ENCODE peak calls at places on chromosomes 5 and 9, in eight cellular contexts. One of them, this sample, is unnamed.

GRCh38 chr9:130635721-130636647 is 28.4 kb upstream of the PRDM12 start:
- DNase-seq in CD8-positive, alpha-beta T cell: no peak
- DNase-seq in IMR-90: no peak
- DNase-seq in astrocyte of the spinal cord: no peak
- DNase-seq in adrenal gland: no peak
- DNase-seq in heart right ventricle: no peak
- DNase-seq in lower lobe of right lung: no peak
- DNase-seq in endodermal cell: no peak
- DNase-seq in this sample: no peak

GRCh38 chr5:168047669-168048111 is 243.8 kb upstream of the WWC1 start:
- DNase-seq in CD8-positive, alpha-beta T cell: no peak
- DNase-seq in IMR-90: no peak
- DNase-seq in astrocyte of the spinal cord: peak; percentile 31
- DNase-seq in endodermal cell: peak; percentile 92
- DNase-seq in lower lobe of right lung: no peak
- DNase-seq in heart right ventricle: peak; percentile 65
- DNase-seq in adrenal gland: peak; percentile 1
- DNase-seq in this sample: no peak

GRCh38 chr9:2787065-2787464 is 56.8 kb downstream of the PUM3 start:
- DNase-seq in endodermal cell: no peak
- DNase-seq in heart right ventricle: no peak
- DNase-seq in lower lobe of right lung: no peak
- DNase-seq in IMR-90: peak; percentile 73
- DNase-seq in adrenal gland: no peak
- DNase-seq in astrocyte of the spinal cord: peak; percentile 48
- DNase-seq in CD8-positive, alpha-beta T cell: no peak
- DNase-seq in this sample: no peak

GRCh38 chr9:132931178-132931735 is 13.2 kb downstream of the TSC1 start:
- DNase-seq in lower lobe of right lung: no peak
- DNase-seq in heart right ventricle: no peak
- DNase-seq in astrocyte of the spinal cord: no peak
- DNase-seq in IMR-90: peak; percentile 41
- DNase-seq in CD8-positive, alpha-beta T cell: no peak
- DNase-seq in adrenal gland: no peak
- DNase-seq in endodermal cell: no peak
- DNase-seq in this sample: no peak

GRCh38 chr5:146203011-146203871 is at the start of gene RBM27:
- DNase-seq in endodermal cell: peak; percentile 100
- DNase-seq in IMR-90: peak; percentile 99
- DNase-seq in adrenal gland: peak; percentile 97
- DNase-seq in CD8-positive, alpha-beta T cell: peak; percentile 95
- DNase-seq in astrocyte of the spinal cord: peak; percentile 99
- DNase-seq in lower lobe of right lung: peak; percentile 95
- DNase-seq in heart right ventricle: peak; percentile 96
- DNase-seq in this sample: peak; percentile 99

GRCh38 chr5:69217154-69217731 is 17.4 kb upstream of the CDK7 start:
- DNase-seq in astrocyte of the spinal cord: no peak
- DNase-seq in endodermal cell: no peak
- DNase-seq in IMR-90: no peak
- DNase-seq in adrenal gland: no peak
- DNase-seq in heart right ventricle: no peak
- DNase-seq in lower lobe of right lung: no peak
- DNase-seq in CD8-positive, alpha-beta T cell: peak; percentile 91
- DNase-seq in this sample: no peak

GRCh38 chr9:98211260-98211659 is 18.8 kb upstream of the CORO2A start:
- DNase-seq in adrenal gland: no peak
- DNase-seq in lower lobe of right lung: no peak
- DNase-seq in astrocyte of the spinal cord: no peak
- DNase-seq in heart right ventricle: no peak
- DNase-seq in IMR-90: no peak
- DNase-seq in CD8-positive, alpha-beta T cell: no peak
- DNase-seq in endodermal cell: no peak
- DNase-seq in this sample: no peak

GRCh38 chr9:117413346-117414219 is 1.3 kb downstream of the ASTN2 start:
- DNase-seq in CD8-positive, alpha-beta T cell: no peak
- DNase-seq in adrenal gland: no peak
- DNase-seq in heart right ventricle: no peak
- DNase-seq in IMR-90: no peak
- DNase-seq in endodermal cell: peak; percentile 87
- DNase-seq in lower lobe of right lung: no peak
- DNase-seq in astrocyte of the spinal cord: no peak
- DNase-seq in this sample: peak; percentile 76

GRCh38 chr5:102670224-102670836 is 84.8 kb upstream of the PAM start:
- DNase-seq in endodermal cell: peak; percentile 80
- DNase-seq in adrenal gland: peak; percentile 43
- DNase-seq in heart right ventricle: peak; percentile 12
- DNase-seq in astrocyte of the spinal cord: no peak
- DNase-seq in IMR-90: no peak
- DNase-seq in lower lobe of right lung: no peak
- DNase-seq in CD8-positive, alpha-beta T cell: no peak
- DNase-seq in this sample: no peak

GRCh38 chr5:72210913-72211670 is 103.8 kb downstream of the MAP1B start:
- DNase-seq in IMR-90: peak; percentile 88
- DNase-seq in astrocyte of the spinal cord: peak; percentile 95
- DNase-seq in endodermal cell: no peak
- DNase-seq in heart right ventricle: peak; percentile 42
- DNase-seq in CD8-positive, alpha-beta T cell: no peak
- DNase-seq in lower lobe of right lung: no peak
- DNase-seq in adrenal gland: peak; percentile 76
- DNase-seq in this sample: peak; percentile 33

GRCh38 chr5:56588636-56589485 is 226.5 kb upstream of the MAP3K1 start:
- DNase-seq in endodermal cell: peak; percentile 53
- DNase-seq in lower lobe of right lung: peak; percentile 64
- DNase-seq in astrocyte of the spinal cord: no peak
- DNase-seq in heart right ventricle: peak; percentile 58
- DNase-seq in adrenal gland: no peak
- DNase-seq in CD8-positive, alpha-beta T cell: peak; percentile 41
- DNase-seq in IMR-90: no peak
- DNase-seq in this sample: peak; percentile 72

GRCh38 chr9:2933165-2934095 is 89.5 kb upstream of the PUM3 start:
- DNase-seq in IMR-90: no peak
- DNase-seq in astrocyte of the spinal cord: no peak
- DNase-seq in heart right ventricle: no peak
- DNase-seq in adrenal gland: no peak
- DNase-seq in lower lobe of right lung: peak; percentile 44
- DNase-seq in endodermal cell: no peak
- DNase-seq in CD8-positive, alpha-beta T cell: no peak
- DNase-seq in this sample: no peak

GRCh38 chr9:127139775-127140174 is 17.3 kb upstream of the ANGPTL2 start:
- DNase-seq in astrocyte of the spinal cord: no peak
- DNase-seq in endodermal cell: no peak
- DNase-seq in adrenal gland: no peak
- DNase-seq in heart right ventricle: no peak
- DNase-seq in IMR-90: no peak
- DNase-seq in lower lobe of right lung: no peak
- DNase-seq in CD8-positive, alpha-beta T cell: no peak
- DNase-seq in this sample: peak; percentile 26

GRCh38 chr9:95206143-95206542 is 111.4 kb downstream of the FANCC start:
- DNase-seq in CD8-positive, alpha-beta T cell: no peak
- DNase-seq in IMR-90: peak; percentile 36
- DNase-seq in lower lobe of right lung: no peak
- DNase-seq in heart right ventricle: no peak
- DNase-seq in adrenal gland: no peak
- DNase-seq in endodermal cell: no peak
- DNase-seq in astrocyte of the spinal cord: no peak
- DNase-seq in this sample: no peak

GRCh38 chr9:35688558-35689350 is 971 bp downstream of the TPM2 start:
- DNase-seq in astrocyte of the spinal cord: peak; percentile 87
- DNase-seq in heart right ventricle: no peak
- DNase-seq in endodermal cell: no peak
- DNase-seq in CD8-positive, alpha-beta T cell: no peak
- DNase-seq in IMR-90: peak; percentile 92
- DNase-seq in adrenal gland: no peak
- DNase-seq in lower lobe of right lung: no peak
- DNase-seq in this sample: no peak

GRCh38 chr9:128595471-128595870 is 43.1 kb downstream of the SPTAN1 start:
- DNase-seq in IMR-90: no peak
- DNase-seq in lower lobe of right lung: no peak
- DNase-seq in endodermal cell: no peak
- DNase-seq in adrenal gland: no peak
- DNase-seq in astrocyte of the spinal cord: no peak
- DNase-seq in heart right ventricle: no peak
- DNase-seq in CD8-positive, alpha-beta T cell: no peak
- DNase-seq in this sample: no peak

GRCh38 chr9:128603697-128604096 is 51.3 kb downstream of the SPTAN1 start:
- DNase-seq in adrenal gland: no peak
- DNase-seq in endodermal cell: no peak
- DNase-seq in CD8-positive, alpha-beta T cell: no peak
- DNase-seq in astrocyte of the spinal cord: no peak
- DNase-seq in IMR-90: no peak
- DNase-seq in lower lobe of right lung: no peak
- DNase-seq in heart right ventricle: no peak
- DNase-seq in this sample: no peak

DNA sequence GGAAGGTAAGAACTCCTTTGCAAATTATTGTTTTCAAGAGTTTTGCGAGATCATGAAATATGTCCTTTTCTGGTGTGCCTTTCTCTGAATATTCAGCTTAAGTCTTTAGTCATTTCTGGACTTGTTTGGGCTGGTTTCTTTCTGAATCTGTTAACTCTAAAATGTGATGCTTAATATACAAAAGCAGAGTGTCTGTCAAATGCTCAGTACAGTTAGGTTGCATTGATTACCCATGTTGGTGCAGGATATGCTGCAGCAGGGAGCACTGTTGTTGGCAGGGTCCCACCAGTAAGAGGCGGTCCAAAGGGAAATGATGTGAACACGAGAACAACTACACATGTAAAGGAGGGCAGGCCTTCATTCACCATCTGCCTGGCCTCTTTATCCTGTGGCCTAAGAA is 47.7 kb downstream of the SPTAN1 start:
- DNase-seq in endodermal cell: no peak
- DNase-seq in heart right ventricle: no peak
- DNase-seq in lower lobe of right lung: no peak
- DNase-seq in IMR-90: no peak
- DNase-seq in CD8-positive, alpha-beta T cell: no peak
- DNase-seq in astrocyte of the spinal cord: no peak
- DNase-seq in adrenal gland: no peak
- DNase-seq in this sample: no peak
- TF ChIP-seq CTCF in endodermal cell: no peak
- TF ChIP-seq CTCF in heart right ventricle: no peak
- TF ChIP-seq CTCF in lower lobe of right lung: no peak
- TF ChIP-seq CTCF in IMR-90: no peak
- TF ChIP-seq CTCF in CD8-positive, alpha-beta T cell: no peak
- TF ChIP-seq CTCF in astrocyte of the spinal cord: no peak
- TF ChIP-seq CTCF in adrenal gland: no peak
- TF ChIP-seq CTCF in this sample: no peak

DNA sequence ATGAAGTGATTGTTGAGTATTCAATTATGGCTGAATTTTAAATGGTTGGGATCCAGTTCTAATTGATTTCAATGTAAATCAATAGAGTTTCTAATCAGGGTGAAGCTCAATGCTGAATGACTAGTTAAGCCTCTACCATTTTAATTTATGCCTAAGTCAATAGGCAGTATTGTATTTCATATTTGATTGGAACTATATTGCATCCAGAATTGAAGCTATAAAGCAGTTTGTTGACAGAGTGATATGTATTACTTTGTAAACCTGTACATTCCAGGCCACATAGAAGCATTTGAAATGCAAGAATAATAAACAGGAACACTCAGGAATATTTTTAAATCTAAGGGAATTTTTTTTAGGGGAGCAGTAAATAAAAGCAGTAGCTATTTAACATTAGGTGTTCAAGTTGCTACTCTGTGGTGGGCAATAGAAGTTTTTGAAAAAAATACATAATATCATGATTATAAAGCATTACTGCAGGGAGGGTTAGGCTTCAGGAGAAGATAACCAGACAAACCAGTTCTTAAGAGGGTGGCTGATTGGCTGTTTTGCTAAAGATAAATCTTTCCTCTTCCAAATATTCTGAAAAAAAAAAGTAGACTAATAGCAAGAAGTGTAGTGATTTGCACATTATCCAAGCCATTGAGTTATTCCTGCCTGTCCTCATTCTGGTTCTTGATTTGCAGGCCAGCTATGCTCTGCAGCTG is 492.0 kb upstream of the MEF2C start:
- DNase-seq in CD8-positive, alpha-beta T cell: no peak
- DNase-seq in astrocyte of the spinal cord: no peak
- DNase-seq in lower lobe of right lung: no peak
- DNase-seq in adrenal gland: no peak
- DNase-seq in IMR-90: no peak
- DNase-seq in endodermal cell: no peak
- DNase-seq in heart right ventricle: no peak
- DNase-seq in this sample: no peak
- H3K4me3 ChIP-seq in CD8-positive, alpha-beta T cell: no peak overlapping the region
- H3K4me3 ChIP-seq in astrocyte of the spinal cord: no peak overlapping the region
- H3K4me3 ChIP-seq in lower lobe of right lung: no peak overlapping the region
- H3K4me3 ChIP-seq in adrenal gland: no peak overlapping the region
- H3K4me3 ChIP-seq in IMR-90: no peak overlapping the region
- H3K4me3 ChIP-seq in endodermal cell: no peak overlapping the region
- H3K4me3 ChIP-seq in heart right ventricle: no peak overlapping the region
- H3K4me3 ChIP-seq in this sample: no peak overlapping the region

GRCh38 chr9:79237861-79238260 is 333.9 kb upstream of the TLE4 start:
- DNase-seq in endodermal cell: no peak
- DNase-seq in CD8-positive, alpha-beta T cell: no peak
- DNase-seq in heart right ventricle: no peak
- DNase-seq in astrocyte of the spinal cord: peak; percentile 25
- DNase-seq in IMR-90: peak; percentile 13
- DNase-seq in adrenal gland: no peak
- DNase-seq in lower lobe of right lung: no peak
- DNase-seq in this sample: no peak

GRCh38 chr9:79236466-79236865 is 335.3 kb upstream of the TLE4 start:
- DNase-seq in heart right ventricle: no peak
- DNase-seq in endodermal cell: no peak
- DNase-seq in IMR-90: peak; percentile 15
- DNase-seq in lower lobe of right lung: no peak
- DNase-seq in CD8-positive, alpha-beta T cell: no peak
- DNase-seq in adrenal gland: no peak
- DNase-seq in astrocyte of the spinal cord: no peak
- DNase-seq in this sample: no peak

GRCh38 chr9:79233542-79233941 is 338.2 kb upstream of the TLE4 start:
- DNase-seq in endodermal cell: peak; percentile 83
- DNase-seq in CD8-positive, alpha-beta T cell: no peak
- DNase-seq in astrocyte of the spinal cord: peak; percentile 15
- DNase-seq in IMR-90: peak; percentile 27
- DNase-seq in adrenal gland: peak; percentile 7
- DNase-seq in heart right ventricle: no peak
- DNase-seq in lower lobe of right lung: no peak
- DNase-seq in this sample: no peak
- TF ChIP-seq CTCF in endodermal cell: peak; percentile 76
- TF ChIP-seq CTCF in CD8-positive, alpha-beta T cell: no peak
- TF ChIP-seq CTCF in astrocyte of the spinal cord: peak; percentile 37
- TF ChIP-seq CTCF in IMR-90: peak; percentile 47
- TF ChIP-seq CTCF in adrenal gland: peak; percentile 30
- TF ChIP-seq CTCF in heart right ventricle: no peak
- TF ChIP-seq CTCF in lower lobe of right lung: peak; percentile 28
- TF ChIP-seq CTCF in this sample: no peak

DNA sequence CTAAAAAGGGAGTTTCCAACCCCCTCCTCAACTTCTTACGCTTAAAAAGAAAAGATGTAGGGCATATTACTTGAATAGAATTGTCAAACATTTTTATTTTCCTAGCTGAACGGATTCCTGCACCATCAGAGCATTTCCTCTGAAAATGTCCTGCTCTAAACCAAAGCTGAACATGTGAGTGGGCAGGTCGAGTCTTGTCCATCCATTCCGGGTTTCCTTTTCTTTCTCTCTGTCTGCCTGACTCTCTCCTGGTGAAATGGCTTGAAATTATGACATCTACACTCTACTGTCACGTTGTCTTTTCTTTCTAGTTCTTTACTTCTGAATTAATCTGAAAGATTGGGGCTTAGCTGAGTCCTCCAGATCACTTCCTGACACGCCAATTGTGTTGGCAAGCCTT is 39.2 kb upstream of the PTPN3 start:
- DNase-seq in IMR-90: no peak
- DNase-seq in astrocyte of the spinal cord: no peak
- DNase-seq in CD8-positive, alpha-beta T cell: no peak
- DNase-seq in heart right ventricle: no peak
- DNase-seq in adrenal gland: no peak
- DNase-seq in endodermal cell: no peak
- DNase-seq in lower lobe of right lung: no peak
- DNase-seq in this sample: no peak
- H3K4me3 ChIP-seq in IMR-90: no peak overlapping the region
- H3K4me3 ChIP-seq in astrocyte of the spinal cord: no peak overlapping the region
- H3K4me3 ChIP-seq in CD8-positive, alpha-beta T cell: no peak overlapping the region
- H3K4me3 ChIP-seq in heart right ventricle: no peak overlapping the region
- H3K4me3 ChIP-seq in adrenal gland: no peak overlapping the region
- H3K4me3 ChIP-seq in endodermal cell: no peak overlapping the region
- H3K4me3 ChIP-seq in lower lobe of right lung: no peak overlapping the region
- H3K4me3 ChIP-seq in this sample: no peak overlapping the region

This sample was measured in lower leg skin.